ENCODE peak calls at places on chromosome 1, in ten cellular contexts. P, A, B, W, L, E, N, J, X and Z are unnamed samples.

GRCh38 chr1:62870148-62870547 is 86.2 kb downstream of the ATG4C start:
- DNase-seq in X (no peak), W (peak; percentile 17), J (no peak), B (no peak), A (peak; percentile 17), P (no peak), N (no peak), E (no peak), L (peak; percentile 7), Z (no peak)

GRCh38 chr1:25145775-25146381 is 86.4 kb downstream of the SYF2 start:
- DNase-seq in N (no peak), E (no peak), B (no peak), X (no peak), W (no peak), P (no peak), L (no peak), A (no peak), J (no peak), Z (no peak)

GRCh38 chr1:247841796-247842195 is at the start of gene OR11L1:
- DNase-seq in P (no peak), W (no peak), N (no peak), E (no peak), J (no peak), L (no peak), B (no peak), X (no peak), A (no peak), Z (no peak)

GRCh38 chr1:2213576-2214505 is 14.3 kb upstream of the SKI start:
- DNase-seq in P (no peak), J (peak; percentile 94), E (no peak), X (no peak), N (no peak), W (peak; percentile 95), A (peak; percentile 65), L (peak; percentile 89), B (no peak), Z (no peak)

GRCh38 chr1:166307261-166308188 is 140.7 kb upstream of the FAM78B start:
- DNase-seq in B (no peak), X (no peak), E (no peak), L (no peak), W (no peak), P (no peak), A (no peak), J (no peak), N (no peak), Z (no peak)

GRCh38 chr1:31897534-31898100 is 40.6 kb downstream of the PTP4A2 start:
- DNase-seq in L (no peak), A (no peak), N (no peak), X (no peak), W (no peak), B (no peak), P (no peak), J (no peak), E (no peak), Z (no peak)

GRCh38 chr1:6484826-6485139 is 6.7 kb downstream of the PLEKHG5 start:
- DNase-seq in W (no peak), L (no peak), B (no peak), X (no peak), E (no peak), J (peak; percentile 33), A (no peak), P (no peak), N (no peak), Z (no peak)

GRCh38 chr1:15851251-15852035 is 3.9 kb downstream of the SPEN start:
- DNase-seq in X (no peak), A (no peak), N (no peak), P (no peak), E (no peak), J (peak; percentile 54), L (peak; percentile 19), W (peak; percentile 26), B (no peak), Z (no peak)

GRCh38 chr1:115430717-115431116 is 92.7 kb upstream of the NGF start:
- DNase-seq in X (no peak), J (no peak), N (no peak), W (peak; percentile 99), B (no peak), A (peak; percentile 96), P (no peak), E (no peak), L (peak; percentile 94), Z (no peak)